ENCODE peak calls at places on chromosomes 6 and 20, in eight cellular contexts. Q is neuronal stem cell; S is endothelial cell; J is anterior cingulate cortex; T is fibroblast of mammary gland; N is AG04450; H is stimulated activated CD4-positive, alpha-beta T cell treated with anti-CD3 and anti-CD28 coated beads, Interleukin-4, amount 100 ng/mL, for 1 hour; Y is RPMI7951. D is an unnamed sample.

GRCh38 chr6:30820196-30820595 is 64.1 kb upstream of the DDR1 start:
- DNase-seq in Q (no peak), S (no peak), J (no peak), T (peak), N (no peak), H (no peak), Y (peak), D (no peak)

GRCh38 chr6:80541186-80541585 is 434.7 kb downstream of the BCKDHB start:
- DNase-seq in Q (no peak), S (no peak), J (no peak), T (peak), N (no peak), H (no peak), Y (peak), D (no peak)

GRCh38 chr6:166988674-166989201 is 10.5 kb upstream of the CEP43 start:
- DNase-seq in Q (no peak), S (no peak), J (no peak), T (no peak), N (no peak), H (no peak), Y (no peak), D (no peak)

GRCh38 chr20:9608639-9609440 is 94.5 kb downstream of the LAMP5 start:
- DNase-seq in Q (no peak), S (no peak), J (no peak), T (no peak), N (no peak), H (no peak), Y (no peak), D (no peak)

GRCh38 chr6:158233214-158233795 is 65.2 kb downstream of the GTF2H5 start:
- DNase-seq in Q (no peak), S (no peak), J (no peak), T (no peak), N (no peak), H (no peak), Y (no peak), D (no peak)

GRCh38 chr20:51629399-51630058 is 87.0 kb upstream of the NFATC2 start:
- DNase-seq in Q (no peak), S (no peak), J (no peak), T (no peak), N (no peak), H (no peak), Y (no peak), D (no peak)

GRCh38 chr6:149500085-149500484 is 15.3 kb upstream of the ZC3H12D start:
- DNase-seq in Q (no peak), S (no peak), J (no peak), T (no peak), N (no peak), H (no peak), Y (no peak), D (no peak)

GRCh38 chr6:139029470-139030210 is 1.1 kb downstream of the ABRACL start:
- DNase-seq in Q (peak), S (peak), J (no peak), T (peak), N (peak), H (peak), Y (peak), D (peak)

GRCh38 chr6:140684776-140685550 is 1310.5 kb upstream of the CITED2 start:
- DNase-seq in Q (no peak), S (no peak), J (no peak), T (no peak), N (no peak), H (no peak), Y (no peak), D (no peak)

GRCh38 chr6:5279891-5280338 is 18.6 kb downstream of the FARS2 start:
- DNase-seq in Q (no peak), S (no peak), J (no peak), T (no peak), N (no peak), H (no peak), Y (peak), D (no peak)

GRCh38 chr20:5513975-5514516 is 197.3 kb upstream of the PROKR2 start:
- DNase-seq in Q (no peak), S (no peak), J (no peak), T (peak), N (no peak), H (no peak), Y (peak), D (no peak)

GRCh38 chr20:48384147-48384818 is 443.5 kb downstream of the PREX1 start:
- DNase-seq in Q (no peak), S (no peak), J (no peak), T (no peak), N (no peak), H (peak), Y (no peak), D (no peak)

D was measured in B cell.